ENCODE peak calls at places on chromosomes 16 and 17, in seven cellular contexts. U is OCI-LY7, J is NCI-H2081, G is esophagus muscularis mucosa, E is GF-D8, F is GM03348, W is lower leg skin. L is an unnamed sample.

GRCh38 chr16:19817122-19817521 is 67.5 kb downstream of the GPRC5B start:
- DNase-seq in J (no peak), F (no peak), E (no peak), W (no peak), G (no peak), U (no peak), L (no peak)

GRCh38 chr17:57862410-57862989 is 12.7 kb upstream of the MRPS23 start:
- DNase-seq in F (no peak), U (no peak), J (no peak), E (no peak), G (no peak), W (no peak), L (no peak)

GRCh38 chr17:64765191-64765889 is 103.2 kb upstream of the SMURF2 start:
- DNase-seq in G (peak), W (peak), E (no peak), J (no peak), F (no peak), U (no peak), L (no peak)

GRCh38 chr17:33169580-33170285 is 123.4 kb downstream of the ASIC2 start:
- DNase-seq in W (no peak), F (peak), G (no peak), E (no peak), U (no peak), J (no peak), L (no peak)

GRCh38 chr16:46743232-46743719 is 4.9 kb downstream of the MYLK3 start:
- DNase-seq in E (peak), F (peak), U (peak), G (no peak), J (no peak), W (peak), L (peak)

GRCh38 chr17:10198509-10199249 is at the start of gene GAS7:
- DNase-seq in E (no peak), G (peak), J (no peak), U (no peak), F (peak), W (peak), L (peak)

GRCh38 chr17:60971515-60972369 is 294.1 kb downstream of the BCAS3 start:
- DNase-seq in W (no peak), F (peak), G (no peak), E (no peak), U (peak), J (peak), L (peak)

GRCh38 chr16:65044861-65045260 is 77.0 kb downstream of the CDH11 start:
- DNase-seq in G (no peak), E (no peak), F (peak), W (no peak), J (no peak), U (no peak), L (no peak)

GRCh38 chr17:42623732-42624596 is 14.5 kb downstream of the TUBG1 start:
- DNase-seq in G (no peak), U (no peak), F (no peak), W (no peak), E (no peak), J (peak), L (no peak)

GRCh38 chr16:49696414-49697101 is 159.4 kb downstream of the ZNF423 start:
- DNase-seq in E (no peak), W (no peak), J (no peak), G (no peak), F (no peak), U (no peak), L (no peak)

GRCh38 chr16:27378871-27379580 is 22.9 kb upstream of the IL21R start:
- DNase-seq in W (peak), G (no peak), J (no peak), F (no peak), E (no peak), U (no peak), L (peak)

GRCh38 chr16:82302007-82302733 is 132.1 kb upstream of the MPHOSPH6 start:
- DNase-seq in E (no peak), U (no peak), W (no peak), J (no peak), G (no peak), F (no peak), L (no peak)

GRCh38 chr17:40073454-40074174 is 10.8 kb downstream of the THRA start:
- DNase-seq in W (no peak), E (no peak), U (no peak), F (no peak), J (no peak), G (no peak), L (no peak)

GRCh38 chr16:35398208-35398607 is 1938.8 kb downstream of the TP53TG3F start:
- DNase-seq in F (no peak), U (no peak), E (no peak), G (no peak), J (no peak), W (no peak), L (no peak)

GRCh38 chr17:50332196-50332595 is 13.7 kb upstream of the XYLT2 start:
- DNase-seq in G (no peak), E (no peak), J (no peak), F (no peak), U (no peak), W (no peak), L (peak)

GRCh38 chr17:5877948-5878347 is 192.2 kb upstream of the WSCD1 start:
- DNase-seq in U (no peak), F (no peak), W (no peak), J (no peak), G (no peak), E (no peak), L (no peak)

GRCh38 chr17:34299017-34299416 is 13.5 kb downstream of the CCL11 start:
- DNase-seq in F (no peak), G (no peak), E (no peak), J (no peak), W (peak), U (no peak), L (no peak)

GRCh38 chr16:68762996-68763756 is 26.1 kb downstream of the CDH1 start:
- DNase-seq in E (no peak), J (no peak), F (peak), W (no peak), G (no peak), U (no peak), L (no peak)

GRCh38 chr17:81512560-81512983 is at the start of gene ACTG1:
- DNase-seq in W (peak), E (peak), G (peak), J (peak), F (peak), U (peak), L (peak)

GRCh38 chr16:84726670-84727467 is 27.1 kb downstream of the USP10 start:
- DNase-seq in J (no peak), G (no peak), F (no peak), E (peak), U (peak), W (no peak), L (peak)

GRCh38 chr16:29943846-29944669 is 17.8 kb upstream of the TMEM219 start:
- DNase-seq in F (peak), W (peak), G (no peak), E (no peak), J (no peak), U (no peak), L (no peak)

GRCh38 chr16:15829460-15829859 is 27.4 kb downstream of the MYH11 start:
- DNase-seq in F (no peak), E (no peak), W (peak), J (no peak), G (peak), U (no peak), L (peak)

GRCh38 chr17:66686601-66687000 is 148.3 kb upstream of the CACNG5 start:
- DNase-seq in J (no peak), W (no peak), U (no peak), F (no peak), G (no peak), E (no peak), L (no peak)

GRCh38 chr16:11258553-11259287 is 2.7 kb upstream of the SOCS1 start:
- DNase-seq in U (peak), E (no peak), W (peak), J (no peak), F (peak), G (no peak), L (peak)

GRCh38 chr16:17336501-17336900 is 134.3 kb downstream of the XYLT1 start:
- DNase-seq in G (no peak), J (no peak), W (no peak), U (no peak), E (no peak), F (no peak), L (no peak)

GRCh38 chr17:75839942-75840778 is 4.0 kb downstream of the UNC13D start:
- DNase-seq in E (no peak), W (no peak), G (no peak), U (no peak), F (no peak), J (no peak), L (no peak)

GRCh38 chr17:82593590-82594087 is 54.6 kb downstream of the WDR45B start:
- DNase-seq in W (no peak), G (no peak), F (no peak), U (no peak), J (no peak), E (no peak), L (no peak)

GRCh38 chr16:75198135-75198600 is 8.8 kb downstream of the CTRB2 start:
- DNase-seq in E (no peak), U (no peak), J (no peak), F (peak), W (peak), G (no peak), L (no peak)

GRCh38 chr17:78723001-78723796 is 58.9 kb downstream of the CYTH1 start:
- DNase-seq in J (peak), W (peak), U (no peak), G (no peak), E (no peak), F (peak), L (no peak)

GRCh38 chr16:48081656-48082055 is 74.1 kb downstream of the ABCC12 start:
- DNase-seq in E (no peak), G (no peak), F (peak), U (no peak), W (no peak), J (no peak), L (no peak)

GRCh38 chr17:27566673-27567562 is 64.1 kb upstream of the LGALS9 start:
- DNase-seq in U (no peak), W (no peak), E (no peak), F (no peak), J (no peak), G (no peak), L (peak)

GRCh38 chr17:61000911-61001310 is 323.3 kb downstream of the BCAS3 start:
- DNase-seq in F (peak), W (no peak), U (no peak), G (no peak), E (no peak), J (no peak), L (peak)

GRCh38 chr16:50310308-50311133 is 44.2 kb downstream of the ADCY7 start:
- DNase-seq in E (no peak), W (peak), G (no peak), U (no peak), F (peak), J (no peak), L (no peak)

GRCh38 chr17:62572488-62573469 is 54.7 kb upstream of the MRC2 start:
- DNase-seq in F (no peak), W (no peak), J (no peak), U (no peak), E (no peak), G (no peak), L (no peak)

GRCh38 chr17:8060274-8060673 is 21.4 kb downstream of the ALOX15B start:
- DNase-seq in J (peak), F (peak), U (peak), W (no peak), G (no peak), E (no peak), L (peak)